ENCODE peak calls at places on chromosome 3, in five cellular contexts. Q, T, X, J and O are unnamed samples.

GRCh38 chr3:42043116-42043796 is 47.9 kb upstream of the TRAK1 start:
- DNase-seq in Q (no peak), T (no peak), X (peak), J (no peak), O (peak)

GRCh38 chr3:73576995-73577394 is 47.7 kb downstream of the PDZRN3 start:
- DNase-seq in Q (no peak), T (no peak), X (no peak), J (no peak), O (no peak)

GRCh38 chr3:175270199-175270837 is 411.2 kb downstream of the NAALADL2 start:
- DNase-seq in Q (no peak), T (no peak), X (no peak), J (no peak), O (no peak)

GRCh38 chr3:9168230-9168629 is 81.2 kb downstream of the SRGAP3 start:
- DNase-seq in Q (no peak), T (no peak), X (no peak), J (peak), O (no peak)

GRCh38 chr3:197471221-197472010 is 84.4 kb downstream of the BDH1 start:
- DNase-seq in Q (no peak), T (no peak), X (peak), J (no peak), O (peak)

GRCh38 chr3:120766576-120766975 is 24.0 kb downstream of the GTF2E1 start:
- DNase-seq in Q (no peak), T (no peak), X (no peak), J (no peak), O (no peak)

GRCh38 chr3:29893024-29893554 is 612.2 kb downstream of the RBMS3 start:
- DNase-seq in Q (no peak), T (no peak), X (no peak), J (no peak), O (no peak)

GRCh38 chr3:135911106-135911505 is 54.4 kb upstream of the PPP2R3A start:
- DNase-seq in Q (no peak), T (no peak), X (no peak), J (no peak), O (no peak)

GRCh38 chr3:143348486-143349327 is 229.1 kb downstream of the CHST2 start:
- DNase-seq in Q (no peak), T (no peak), X (no peak), J (no peak), O (no peak)

GRCh38 chr3:127694467-127695215 is 21.9 kb downstream of the ABTB1 start:
- DNase-seq in Q (no peak), T (peak), X (peak), J (no peak), O (peak)

GRCh38 chr3:43692085-43692484 is 1.3 kb downstream of the ABHD5 start:
- DNase-seq in Q (no peak), T (no peak), X (no peak), J (no peak), O (no peak)

GRCh38 chr3:44883213-44883955 is 9.0 kb downstream of the TGM4 start:
- DNase-seq in Q (no peak), T (no peak), X (no peak), J (no peak), O (no peak)

GRCh38 chr3:185846041-185846440 is 21.2 kb upstream of the IGF2BP2 start:
- DNase-seq in Q (no peak), T (peak), X (no peak), J (no peak), O (no peak)

GRCh38 chr3:61574854-61575253 is 13.5 kb downstream of the PTPRG start:
- DNase-seq in Q (no peak), T (no peak), X (no peak), J (no peak), O (no peak)

GRCh38 chr3:176526194-176526593 is 671.1 kb downstream of the TBL1XR1 start:
- DNase-seq in Q (no peak), T (no peak), X (no peak), J (no peak), O (no peak)

GRCh38 chr3:197711973-197712707 is 24.6 kb downstream of the RUBCN start:
- DNase-seq in Q (peak), T (peak), X (peak), J (peak), O (no peak)

GRCh38 chr3:172221550-172221949 is 182.2 kb downstream of the FNDC3B start:
- DNase-seq in Q (no peak), T (no peak), X (no peak), J (no peak), O (no peak)

GRCh38 chr3:13016083-13016725 is 57.0 kb downstream of the IQSEC1 start:
- DNase-seq in Q (no peak), T (no peak), X (no peak), J (peak), O (no peak)

GRCh38 chr3:136277634-136278033 is 27.5 kb downstream of the PCCB start:
- DNase-seq in Q (peak), T (no peak), X (no peak), J (no peak), O (no peak)

GRCh38 chr3:123758081-123758564 is 126.0 kb downstream of the MYLK start:
- DNase-seq in Q (no peak), T (no peak), X (peak), J (no peak), O (no peak)

GRCh38 chr3:152973575-152973974 is 138.6 kb downstream of the P2RY1 start:
- DNase-seq in Q (no peak), T (no peak), X (no peak), J (no peak), O (no peak)

GRCh38 chr3:120983841-120984240 is 75.8 kb downstream of the STXBP5L start:
- DNase-seq in Q (no peak), T (no peak), X (no peak), J (no peak), O (no peak)

GRCh38 chr3:184236033-184236410 is 6.6 kb downstream of the VWA5B2 start:
- DNase-seq in Q (no peak), T (no peak), X (no peak), J (no peak), O (no peak)

GRCh38 chr3:172777901-172778300 is 27.4 kb downstream of the ECT2 start:
- DNase-seq in Q (no peak), T (no peak), X (no peak), J (no peak), O (no peak)

GRCh38 chr3:32412887-32413286 is 21.2 kb downstream of the CMTM7 start:
- DNase-seq in Q (no peak), T (no peak), X (no peak), J (no peak), O (no peak)

GRCh38 chr3:52181543-52181942 is 16.4 kb upstream of the ALAS1 start:
- DNase-seq in Q (no peak), T (no peak), X (no peak), J (no peak), O (peak)

GRCh38 chr3:124965413-124965812 is 30.9 kb upstream of the MUC13 start:
- DNase-seq in Q (no peak), T (no peak), X (no peak), J (peak), O (no peak)

GRCh38 chr3:185717121-185717520 is 107.7 kb downstream of the IGF2BP2 start:
- DNase-seq in Q (no peak), T (no peak), X (no peak), J (no peak), O (no peak)

GRCh38 chr3:13537244-13537921 is 11.5 kb upstream of the FBLN2 start:
- DNase-seq in Q (no peak), T (no peak), X (no peak), J (no peak), O (no peak)

GRCh38 chr3:118804959-118805358 is 229.7 kb downstream of the IGSF11 start:
- DNase-seq in Q (no peak), T (no peak), X (no peak), J (no peak), O (no peak)

GRCh38 chr3:85572978-85573377 is 614.2 kb downstream of the CADM2 start:
- DNase-seq in Q (no peak), T (no peak), X (no peak), J (no peak), O (no peak)

GRCh38 chr3:143001369-143002082 is at the start of gene U2SURP:
- DNase-seq in Q (peak), T (peak), X (peak), J (peak), O (peak)

GRCh38 chr3:4548356-4548755 is 55.2 kb downstream of the ITPR1 start:
- DNase-seq in Q (no peak), T (no peak), X (peak), J (no peak), O (no peak)

GRCh38 chr3:133477497-133477896 is 77.6 kb downstream of the BFSP2 start:
- DNase-seq in Q (no peak), T (no peak), X (no peak), J (peak), O (no peak)

GRCh38 chr3:48478631-48479555 is 25.1 kb downstream of the SHISA5 start:
- DNase-seq in Q (no peak), T (no peak), X (peak), J (no peak), O (no peak)

GRCh38 chr3:24492971-24493551 is 1.6 kb downstream of the THRB start:
- DNase-seq in Q (no peak), T (no peak), X (no peak), J (no peak), O (no peak)
- TF ChIP-seq JUND in Q (no peak), T (no peak), X (no peak), J (no peak), O (no peak)

DNA sequence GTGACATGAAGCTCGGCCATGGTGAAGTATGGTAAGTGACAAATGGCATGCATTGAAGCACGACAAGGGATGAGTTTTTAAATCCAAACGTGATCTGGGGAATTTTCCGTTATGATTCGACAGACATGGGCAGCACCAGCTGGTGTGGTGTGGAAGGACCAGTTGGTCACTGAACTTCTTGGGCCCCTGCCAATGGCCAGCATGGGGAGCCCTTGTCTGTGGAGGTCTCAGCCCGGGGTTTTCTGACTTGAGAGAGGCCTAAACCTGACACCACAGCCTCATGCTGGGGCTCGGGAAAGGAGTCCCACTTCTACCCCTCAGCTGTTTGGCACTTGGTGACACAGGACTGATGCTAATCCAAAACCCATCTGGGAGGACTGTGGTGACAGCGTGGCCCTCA is 69.3 kb downstream of the ATP1B3 start:
- DNase-seq in Q (no peak), T (no peak), X (no peak), J (no peak), O (no peak)
- TF ChIP-seq JUND in Q (no peak), T (no peak), X (no peak), J (no peak), O (no peak)

DNA sequence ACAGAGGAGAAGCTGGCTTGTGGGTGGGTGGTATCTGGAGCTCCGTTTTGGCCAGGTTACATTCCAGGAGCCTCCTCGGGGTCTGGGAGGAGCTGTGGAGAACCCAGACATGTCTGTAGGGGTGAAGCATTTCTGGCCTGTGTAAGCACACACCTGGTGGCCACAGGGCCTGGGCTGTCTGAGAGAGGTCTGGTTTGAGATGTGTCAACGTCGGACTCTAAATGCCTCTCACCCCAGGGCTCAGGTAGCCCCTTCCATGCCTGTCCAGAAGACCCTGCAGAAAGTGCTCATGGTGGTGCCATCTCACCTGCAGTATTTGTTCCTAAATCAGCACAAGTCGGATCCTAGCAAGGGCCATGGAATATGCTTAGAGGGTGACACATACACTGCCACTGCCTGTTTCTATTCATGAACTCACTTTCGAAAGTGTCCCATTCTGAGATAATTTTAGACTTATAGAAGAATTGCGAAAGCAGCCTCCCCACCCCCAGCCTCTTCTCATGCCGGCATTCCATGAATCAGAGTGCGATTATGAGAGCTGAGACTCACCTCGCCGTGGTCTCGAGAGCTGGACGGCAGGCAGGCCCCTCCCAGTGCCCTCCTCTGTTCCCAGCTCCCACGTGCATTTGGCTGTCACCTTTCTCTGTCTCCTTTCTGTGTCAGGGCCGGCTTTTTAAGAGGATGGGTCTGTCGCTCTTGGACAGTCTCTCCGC is 63.7 kb downstream of the KLF15 start:
- DNase-seq in Q (no peak), T (no peak), X (peak), J (no peak), O (no peak)
- TF ChIP-seq JUND in Q (no peak), T (no peak), X (no peak), J (no peak), O (no peak)

GRCh38 chr3:157330206-157330605 is 106.4 kb upstream of the PTX3 start:
- DNase-seq in Q (no peak), T (no peak), X (no peak), J (no peak), O (no peak)
- TF ChIP-seq JUND in Q (no peak), T (no peak), X (no peak), J (no peak), O (no peak)

DNA sequence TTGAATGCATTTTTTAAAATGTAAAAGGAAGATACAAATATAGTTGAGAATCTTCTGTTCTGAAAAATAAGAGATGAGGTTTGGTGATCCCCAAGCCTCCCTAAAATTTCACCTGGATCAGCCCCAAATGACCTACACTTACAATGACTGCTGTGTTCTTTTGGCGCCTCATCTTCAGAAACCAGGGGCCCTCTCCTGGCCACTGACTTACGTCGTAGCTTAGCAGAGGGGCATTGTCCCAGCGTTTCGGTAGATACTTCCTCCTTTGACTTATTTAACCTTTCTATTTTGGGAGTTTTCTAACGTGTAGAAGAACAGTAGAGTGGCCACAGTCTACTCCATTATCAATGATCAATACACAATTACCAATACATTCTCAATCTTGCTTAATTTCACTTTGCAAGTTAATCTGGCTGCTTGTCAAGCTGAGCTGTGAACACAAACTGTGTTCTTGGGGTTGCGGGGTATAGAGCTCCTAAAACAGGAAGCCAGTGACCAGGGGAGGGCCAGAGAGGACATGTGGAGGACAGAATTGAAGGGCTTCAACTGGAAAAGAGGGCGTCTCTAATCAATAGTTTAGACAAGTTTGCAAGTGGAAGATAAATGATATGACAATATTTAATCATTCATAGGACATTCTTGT is 419.4 kb downstream of the LPP start:
- DNase-seq in Q (no peak), T (no peak), X (no peak), J (no peak), O (no peak)
- TF ChIP-seq JUND in Q (no peak), T (no peak), X (no peak), J (no peak), O (no peak)

DNA sequence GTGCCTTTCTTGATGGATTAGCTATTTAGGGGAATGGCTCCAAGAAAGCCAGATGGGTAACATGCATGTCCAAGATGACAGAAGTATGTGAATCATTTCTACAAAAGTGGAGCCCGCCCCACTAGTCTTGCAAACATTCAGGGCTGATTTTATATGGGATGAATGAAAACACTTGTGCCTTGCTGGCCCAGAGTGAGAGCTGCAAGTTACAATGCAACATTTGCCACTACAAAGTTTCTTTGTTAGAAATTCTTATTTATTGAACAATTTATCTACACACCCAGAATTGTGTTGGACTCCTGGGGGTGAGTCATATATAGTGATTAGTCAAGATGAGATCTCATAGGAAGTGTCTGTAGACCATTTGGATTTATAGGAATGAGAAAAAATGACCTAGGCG is 53.3 kb upstream of the DCBLD2 start:
- DNase-seq in Q (no peak), T (peak), X (no peak), J (no peak), O (no peak)
- TF ChIP-seq JUND in Q (no peak), T (peak), X (no peak), J (no peak), O (no peak)

GRCh38 chr3:107117922-107118576 is 259.2 kb upstream of the CCDC54 start:
- DNase-seq in Q (peak), T (peak), X (peak), J (no peak), O (peak)
- TF ChIP-seq JUND in Q (no peak), T (no peak), X (no peak), J (no peak), O (no peak)

DNA sequence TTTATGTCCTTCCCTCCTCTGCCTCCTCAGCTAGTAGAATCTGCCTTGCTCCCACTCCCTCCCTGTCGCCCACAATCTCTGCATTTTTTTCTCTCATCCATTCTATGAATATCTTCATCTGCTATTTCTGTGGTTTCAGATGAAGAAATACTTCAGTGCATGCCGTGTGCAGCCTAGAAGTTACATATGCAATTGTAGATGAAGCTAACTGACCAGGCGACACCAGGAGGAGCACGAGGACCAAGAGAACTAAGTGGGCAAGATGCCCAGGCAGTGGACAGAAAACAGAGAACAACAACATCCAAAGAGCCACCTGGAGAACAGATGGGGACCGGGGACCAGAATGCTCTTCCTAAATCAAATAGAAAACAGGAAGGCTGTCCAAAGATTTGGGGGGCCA is 121.4 kb upstream of the ATP11B start:
- DNase-seq in Q (no peak), T (no peak), X (no peak), J (no peak), O (peak)
- TF ChIP-seq JUND in Q (no peak), T (no peak), X (no peak), J (no peak), O (no peak)

GRCh38 chr3:713225-713624 is 379.6 kb upstream of the CNTN6 start:
- DNase-seq in Q (no peak), T (no peak), X (no peak), J (no peak), O (no peak)
- TF ChIP-seq JUND in Q (no peak), T (no peak), X (no peak), J (no peak), O (no peak)

GRCh38 chr3:193975072-193975535 is 160.8 kb upstream of the HES1 start:
- DNase-seq in Q (no peak), T (no peak), X (peak), J (no peak), O (no peak)
- TF ChIP-seq JUND in Q (no peak), T (no peak), X (no peak), J (no peak), O (no peak)